ENCODE peak calls at places on chromosomes 13 and 19, in five cellular contexts. One of them, this sample, is unnamed.

GRCh38 chr13:99351772-99352171 is 44.6 kb upstream of the GPR183 start:
- DNase-seq in NCI-H2081: no peak
- DNase-seq in stromal cell of bone marrow: no peak
- DNase-seq in thoracic aorta: no peak
- DNase-seq in RPMI7951: no peak
- DNase-seq in this sample: no peak

GRCh38 chr19:10686661-10687517 is 14.3 kb upstream of the QTRT1 start:
- DNase-seq in stromal cell of bone marrow: peak
- DNase-seq in thoracic aorta: no peak
- DNase-seq in NCI-H2081: no peak
- DNase-seq in RPMI7951: no peak
- DNase-seq in this sample: no peak

GRCh38 chr19:42121666-42122069 is 10.6 kb downstream of the POU2F2 start:
- DNase-seq in stromal cell of bone marrow: no peak
- DNase-seq in thoracic aorta: no peak
- DNase-seq in RPMI7951: peak
- DNase-seq in NCI-H2081: no peak
- DNase-seq in this sample: peak

GRCh38 chr13:114070098-114070799 is 62.2 kb downstream of the RASA3 start:
- DNase-seq in stromal cell of bone marrow: no peak
- DNase-seq in NCI-H2081: no peak
- DNase-seq in thoracic aorta: no peak
- DNase-seq in RPMI7951: no peak
- DNase-seq in this sample: no peak

GRCh38 chr19:17946965-17947784 is 14.4 kb downstream of the CCDC124 start:
- DNase-seq in RPMI7951: peak
- DNase-seq in thoracic aorta: no peak
- DNase-seq in NCI-H2081: no peak
- DNase-seq in stromal cell of bone marrow: no peak
- DNase-seq in this sample: no peak

GRCh38 chr19:7933411-7933810 is 7.5 kb upstream of the CTXN1 start:
- DNase-seq in thoracic aorta: no peak
- DNase-seq in stromal cell of bone marrow: no peak
- DNase-seq in RPMI7951: no peak
- DNase-seq in NCI-H2081: no peak
- DNase-seq in this sample: no peak

GRCh38 chr19:42242071-42242511 is 311 bp downstream of the GSK3A start:
- DNase-seq in RPMI7951: no peak
- DNase-seq in NCI-H2081: no peak
- DNase-seq in stromal cell of bone marrow: no peak
- DNase-seq in thoracic aorta: no peak
- DNase-seq in this sample: no peak

GRCh38 chr13:71320452-71320851 is 546.6 kb downstream of the DACH1 start:
- DNase-seq in stromal cell of bone marrow: no peak
- DNase-seq in thoracic aorta: no peak
- DNase-seq in RPMI7951: peak
- DNase-seq in NCI-H2081: no peak
- DNase-seq in this sample: no peak

GRCh38 chr13:110726726-110727125 is 13.2 kb downstream of the ING1 start:
- DNase-seq in thoracic aorta: no peak
- DNase-seq in NCI-H2081: no peak
- DNase-seq in stromal cell of bone marrow: no peak
- DNase-seq in RPMI7951: no peak
- DNase-seq in this sample: peak

GRCh38 chr13:104584481-104584880 is 1518.3 kb upstream of the SLC10A2 start:
- DNase-seq in NCI-H2081: no peak
- DNase-seq in RPMI7951: no peak
- DNase-seq in stromal cell of bone marrow: no peak
- DNase-seq in thoracic aorta: no peak
- DNase-seq in this sample: no peak

GRCh38 chr13:95710313-95710712 is 33.4 kb downstream of the DNAJC3 start:
- DNase-seq in RPMI7951: peak
- DNase-seq in NCI-H2081: no peak
- DNase-seq in thoracic aorta: no peak
- DNase-seq in stromal cell of bone marrow: peak
- DNase-seq in this sample: no peak

GRCh38 chr19:38084196-38084595 is 139.8 kb downstream of the DPF1 start:
- DNase-seq in RPMI7951: no peak
- DNase-seq in NCI-H2081: no peak
- DNase-seq in stromal cell of bone marrow: no peak
- DNase-seq in thoracic aorta: no peak
- DNase-seq in this sample: no peak

GRCh38 chr19:44608391-44608821 is 5.0 kb upstream of the IGSF23 start:
- DNase-seq in RPMI7951: peak
- DNase-seq in stromal cell of bone marrow: no peak
- DNase-seq in thoracic aorta: no peak
- DNase-seq in NCI-H2081: peak
- DNase-seq in this sample: no peak

GRCh38 chr19:13016628-13017305 is 21.5 kb downstream of the NFIX start:
- DNase-seq in RPMI7951: no peak
- DNase-seq in thoracic aorta: no peak
- DNase-seq in NCI-H2081: no peak
- DNase-seq in stromal cell of bone marrow: no peak
- DNase-seq in this sample: no peak

GRCh38 chr13:43346427-43346826 is 323.0 kb downstream of the DNAJC15 start:
- DNase-seq in stromal cell of bone marrow: no peak
- DNase-seq in NCI-H2081: no peak
- DNase-seq in RPMI7951: no peak
- DNase-seq in thoracic aorta: no peak
- DNase-seq in this sample: no peak

GRCh38 chr19:3503036-3503572 is 2.6 kb upstream of the DOHH start:
- DNase-seq in stromal cell of bone marrow: no peak
- DNase-seq in thoracic aorta: no peak
- DNase-seq in RPMI7951: no peak
- DNase-seq in NCI-H2081: no peak
- DNase-seq in this sample: no peak

GRCh38 chr13:113739527-113740285 is 19.3 kb upstream of the TMEM255B start:
- DNase-seq in stromal cell of bone marrow: no peak
- DNase-seq in thoracic aorta: no peak
- DNase-seq in NCI-H2081: no peak
- DNase-seq in RPMI7951: no peak
- DNase-seq in this sample: no peak

GRCh38 chr13:72808917-72809500 is 27.1 kb downstream of the PIBF1 start:
- DNase-seq in RPMI7951: peak
- DNase-seq in NCI-H2081: peak
- DNase-seq in thoracic aorta: no peak
- DNase-seq in stromal cell of bone marrow: no peak
- DNase-seq in this sample: no peak